ENCODE peak calls at places on chromosome 1, in five cellular contexts. K, Z, Y, H and U are unnamed samples.

GRCh38 chr1:36871146-36871971 is 163.0 kb downstream of the GRIK3 start:
- DNase-seq in K (no peak), Z (no peak), Y (no peak), H (no peak), U (no peak)

GRCh38 chr1:41503507-41504125 is 19.1 kb upstream of the EDN2 start:
- DNase-seq in K (no peak), Z (no peak), Y (peak), H (no peak), U (no peak)

GRCh38 chr1:52955129-52955970 is 28.3 kb downstream of the SCP2 start:
- DNase-seq in K (no peak), Z (peak), Y (peak), H (no peak), U (no peak)

GRCh38 chr1:28208818-28209441 is 23.9 kb downstream of the DNAJC8 start:
- DNase-seq in K (peak), Z (peak), Y (peak), H (peak), U (peak)

GRCh38 chr1:221793439-221794078 is 51.7 kb upstream of the DUSP10 start:
- DNase-seq in K (peak), Z (no peak), Y (no peak), H (no peak), U (no peak)

GRCh38 chr1:247209306-247209900 is 37.6 kb upstream of the ZNF124 start:
- DNase-seq in K (no peak), Z (no peak), Y (no peak), H (no peak), U (no peak)

GRCh38 chr1:91885331-91885715 is 628 bp downstream of the TGFBR3 start:
- DNase-seq in K (no peak), Z (no peak), Y (peak), H (no peak), U (no peak)

GRCh38 chr1:18962855-18963737 is 6.6 kb upstream of the IFFO2 start:
- DNase-seq in K (no peak), Z (no peak), Y (no peak), H (no peak), U (no peak)

GRCh38 chr1:153941826-153942725 is 4.4 kb downstream of the DENND4B start:
- DNase-seq in K (no peak), Z (no peak), Y (no peak), H (no peak), U (no peak)

GRCh38 chr1:230271396-230272035 is 154.6 kb downstream of the PGBD5 start:
- DNase-seq in K (no peak), Z (no peak), Y (no peak), H (no peak), U (no peak)

GRCh38 chr1:63691672-63692425 is 82.0 kb upstream of the ROR1 start:
- DNase-seq in K (no peak), Z (peak), Y (peak), H (peak), U (no peak)

GRCh38 chr1:39852214-39852791 is 31.0 kb downstream of the TRIT1 start:
- DNase-seq in K (no peak), Z (peak), Y (no peak), H (no peak), U (no peak)

GRCh38 chr1:81543764-81544163 is 257.0 kb upstream of the ADGRL2 start:
- DNase-seq in K (no peak), Z (no peak), Y (no peak), H (no peak), U (no peak)

DNA sequence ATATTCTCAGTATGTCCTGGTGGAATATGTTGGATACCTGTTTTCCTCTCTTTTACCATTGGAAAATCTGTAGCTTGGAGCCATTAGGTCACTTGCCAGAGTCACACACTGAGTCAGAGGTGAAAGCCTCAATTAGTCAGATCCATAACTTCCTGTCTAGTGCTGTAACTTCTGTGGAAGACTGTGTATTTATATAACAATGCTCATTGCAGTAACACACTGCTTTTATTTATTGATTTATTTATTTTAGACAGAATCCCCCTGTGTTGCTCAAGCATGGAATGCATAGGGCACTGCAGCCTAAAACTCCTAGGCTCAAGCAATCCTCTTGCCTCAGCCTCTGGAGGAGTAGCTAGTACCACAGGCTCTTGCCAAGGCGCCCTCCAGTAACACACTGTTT is 1.3 kb upstream of the DOCK7 start:
- DNase-seq in K (no peak), Z (peak), Y (no peak), H (no peak), U (no peak)
- TF ChIP-seq SUZ12 in K (no peak), Z (no peak), Y (no peak), H (no peak), U (no peak)

GRCh38 chr1:116971965-116972675 is 29.4 kb upstream of the CD101 start:
- DNase-seq in K (no peak), Z (no peak), Y (no peak), H (no peak), U (no peak)
- TF ChIP-seq SUZ12 in K (no peak), Z (no peak), Y (no peak), H (no peak), U (no peak)

GRCh38 chr1:150235436-150235851 is 468 bp downstream of the ANP32E start:
- DNase-seq in K (no peak), Z (no peak), Y (no peak), H (no peak), U (no peak)
- TF ChIP-seq SUZ12 in K (no peak), Z (no peak), Y (no peak), H (no peak), U (no peak)

DNA sequence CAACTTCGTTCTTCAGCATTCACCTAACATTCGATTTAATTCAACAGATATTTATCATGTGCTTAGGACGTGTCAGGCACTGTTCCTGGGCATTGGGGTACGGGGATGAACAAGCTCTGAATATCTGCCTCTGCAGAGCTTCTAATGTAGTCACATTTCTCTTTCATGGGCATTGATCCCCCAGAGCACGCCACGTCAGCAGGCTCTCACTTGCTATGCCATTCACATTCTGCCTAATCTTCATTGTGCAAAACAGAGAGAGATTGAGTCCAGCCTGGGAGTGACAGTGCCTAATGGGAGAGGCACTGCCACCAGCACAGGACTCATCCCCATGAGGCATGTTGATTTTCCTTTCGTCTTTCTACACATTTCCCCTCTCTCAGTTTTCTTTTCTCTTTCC is 196.1 kb downstream of the TOMM20 start:
- DNase-seq in K (no peak), Z (no peak), Y (no peak), H (no peak), U (no peak)
- TF ChIP-seq SUZ12 in K (no peak), Z (no peak), Y (no peak), H (no peak), U (no peak)

DNA sequence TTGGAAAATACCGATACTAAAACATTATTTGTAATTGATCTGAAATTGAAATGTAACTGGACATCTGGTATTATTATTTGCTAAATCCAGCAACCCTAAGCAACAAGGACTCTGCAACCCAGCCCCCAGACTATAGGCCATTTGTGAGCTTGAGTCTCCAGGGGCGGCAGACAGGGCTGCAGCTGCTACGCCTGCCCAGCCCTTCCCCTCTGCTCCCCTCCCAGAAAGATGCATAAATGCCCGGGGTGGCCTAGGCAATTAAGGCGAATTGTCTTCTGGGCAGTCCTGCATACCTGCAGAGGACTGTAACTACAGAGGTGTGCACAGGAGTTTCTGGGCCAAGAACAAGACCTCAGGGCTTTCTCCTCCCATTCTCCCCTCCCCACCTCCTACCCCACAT is 41.2 kb upstream of the LBR start:
- DNase-seq in K (no peak), Z (no peak), Y (no peak), H (no peak), U (no peak)
- TF ChIP-seq SUZ12 in K (no peak), Z (no peak), Y (no peak), H (no peak), U (no peak)

GRCh38 chr1:24904731-24905354 is 25.2 kb downstream of the RUNX3 start:
- DNase-seq in K (no peak), Z (no peak), Y (no peak), H (no peak), U (no peak)

GRCh38 chr1:24902471-24902891 is 27.6 kb downstream of the RUNX3 start:
- DNase-seq in K (no peak), Z (no peak), Y (no peak), H (no peak), U (no peak)

GRCh38 chr1:24903011-24903461 is 27.0 kb downstream of the RUNX3 start:
- DNase-seq in K (no peak), Z (no peak), Y (no peak), H (no peak), U (no peak)

GRCh38 chr1:24903955-24904730 is 25.9 kb downstream of the RUNX3 start:
- DNase-seq in K (no peak), Z (no peak), Y (no peak), H (no peak), U (no peak)

DNA sequence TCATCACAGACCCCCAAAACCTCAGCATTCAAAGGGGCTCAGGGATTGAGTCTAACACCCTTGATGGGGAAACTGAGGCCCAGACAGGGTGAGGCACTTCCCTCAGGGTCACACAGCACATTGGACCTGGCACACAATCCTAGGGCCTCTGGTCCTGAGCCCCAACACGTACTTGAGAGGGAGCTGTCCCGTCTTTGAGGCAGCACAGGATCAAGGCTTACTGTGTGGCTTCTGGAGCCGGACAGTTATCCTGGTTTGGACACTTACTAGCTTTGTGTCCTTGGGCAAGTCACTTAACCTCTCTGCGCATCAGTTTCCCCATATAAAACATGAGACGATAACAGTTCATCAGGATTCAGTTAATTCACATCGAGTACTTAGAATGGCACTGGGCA is 26.5 kb downstream of the RUNX3 start:
- DNase-seq in K (no peak), Z (no peak), Y (no peak), H (no peak), U (no peak)
- TF ChIP-seq SUZ12 in K (no peak), Z (no peak), Y (no peak), H (no peak), U (no peak)

GRCh38 chr1:169487153-169487552 is 1.4 kb upstream of the SLC19A2 start:
- DNase-seq in K (no peak), Z (no peak), Y (no peak), H (no peak), U (no peak)

GRCh38 chr1:169487561-169487960 is 1.8 kb upstream of the SLC19A2 start:
- DNase-seq in K (no peak), Z (no peak), Y (no peak), H (no peak), U (no peak)

GRCh38 chr1:169484683-169485426 is 889 bp downstream of the SLC19A2 start:
- DNase-seq in K (no peak), Z (peak), Y (peak), H (peak), U (no peak)

GRCh38 chr1:169485427-169486280 is at the start of gene SLC19A2:
- DNase-seq in K (peak), Z (peak), Y (peak), H (peak), U (peak)

GRCh38 chr1:169486281-169486904 is 649 bp upstream of the SLC19A2 start:
- DNase-seq in K (no peak), Z (no peak), Y (no peak), H (no peak), U (no peak)
- TF ChIP-seq SUZ12 in K (no peak), Z (no peak), Y (no peak), H (no peak), U (no peak)

GRCh38 chr1:211829343-211830054 is 1.1 kb downstream of the LPGAT1 start:
- DNase-seq in K (no peak), Z (peak), Y (peak), H (peak), U (peak)
- TF ChIP-seq SUZ12 in K (no peak), Z (no peak), Y (no peak), H (no peak), U (no peak)

DNA sequence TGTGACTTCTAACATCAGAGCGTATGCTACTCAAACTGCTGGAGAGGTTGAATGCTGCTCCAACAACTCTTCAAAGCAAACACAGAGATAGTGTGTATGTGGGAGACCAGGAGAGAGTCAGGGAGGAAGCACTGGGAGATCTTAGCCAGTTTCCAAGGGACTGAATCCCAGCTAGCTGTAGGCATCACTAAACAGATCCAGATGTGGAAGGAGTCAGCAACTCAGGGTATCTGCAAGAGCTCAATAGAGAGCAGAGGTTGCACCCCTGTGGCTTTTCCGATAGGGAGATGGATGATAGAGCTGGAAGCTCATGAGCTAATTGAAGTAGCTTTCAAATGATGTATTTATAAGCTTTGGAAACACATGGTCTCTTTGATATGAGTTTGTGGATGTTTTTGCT is 168.9 kb upstream of the HOOK1 start:
- DNase-seq in K (no peak), Z (no peak), Y (no peak), H (no peak), U (no peak)
- TF ChIP-seq SUZ12 in K (no peak), Z (no peak), Y (no peak), H (no peak), U (no peak)

DNA sequence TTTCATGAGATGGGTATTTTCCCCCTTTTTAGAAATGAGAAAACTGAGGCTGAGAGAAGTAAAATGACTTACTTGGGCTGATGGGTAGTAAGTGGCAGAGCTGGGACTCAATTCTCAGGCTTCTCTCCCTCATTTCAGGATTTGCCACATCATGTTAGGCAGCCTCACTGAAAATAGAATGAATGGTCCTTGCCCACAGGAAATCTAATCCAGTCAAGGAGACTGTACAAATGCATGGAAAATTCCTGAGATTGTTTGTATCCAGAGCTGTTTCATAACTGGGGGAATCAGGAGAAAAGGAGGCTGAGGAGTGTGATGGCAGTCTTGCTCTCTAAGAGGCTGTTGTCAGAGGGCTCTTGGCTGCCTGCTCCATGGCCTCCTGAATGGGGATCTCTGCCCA is 141.9 kb upstream of the TNR start:
- DNase-seq in K (no peak), Z (no peak), Y (no peak), H (no peak), U (no peak)
- TF ChIP-seq SUZ12 in K (no peak), Z (no peak), Y (no peak), H (no peak), U (no peak)